ENCODE peak calls at places on chromosome 22, in eight cellular contexts. F is body of pancreas, H is SJSA1, P is mucosa of descending colon, L is left ventricle myocardium inferior, X is MM.1S, V is spleen, G is Caco-2. Y is an unnamed sample. For H3K9me3, the result is how much of the 10 kb centered on the place peaks cover.

GRCh38 chr22:28980326-28980725 is 81.3 kb downstream of the C22orf31 start:
- DNase-seq in G (no peak), P (no peak), H (no peak), V (no peak), F (no peak), L (no peak), X (no peak), Y (no peak)

GRCh38 chr22:17250380-17251129 is 31.3 kb upstream of the ADA2 start:
- DNase-seq in F (no peak), H (no peak), P (no peak), L (no peak), X (no peak), V (no peak), G (no peak), Y (no peak)

GRCh38 chr22:41915035-41915782 is at the start of gene SHISA8:
- DNase-seq in L (peak), X (peak), V (peak), G (peak), P (peak), H (no peak), F (peak), Y (no peak)

GRCh38 chr22:43152355-43153071 is 1.2 kb downstream of the TSPO start:
- DNase-seq in H (peak), L (peak), G (no peak), V (peak), P (peak), X (peak), F (peak), Y (peak)

GRCh38 chr22:38236786-38237185 is 35.0 kb downstream of the MAFF start:
- DNase-seq in L (no peak), F (no peak), V (no peak), G (peak), X (no peak), H (no peak), P (no peak), Y (no peak)

GRCh38 chr22:30648825-30649224 is 13.2 kb downstream of the SLC35E4 start:
- DNase-seq in G (no peak), X (no peak), V (no peak), F (peak), H (no peak), P (no peak), L (no peak), Y (no peak)

GRCh38 chr22:24003887-24004286 is 1.4 kb downstream of the GSTT4 start:
- DNase-seq in P (no peak), G (no peak), F (no peak), H (no peak), L (no peak), V (no peak), X (no peak), Y (no peak)

GRCh38 chr22:35425971-35426800 is 26.2 kb downstream of the MCM5 start:
- DNase-seq in H (no peak), F (no peak), P (no peak), X (no peak), V (no peak), L (no peak), G (no peak), Y (no peak)

GRCh38 chr22:19877626-19878339 is 23.1 kb upstream of the GNB1L start:
- DNase-seq in P (no peak), H (no peak), X (no peak), F (no peak), L (no peak), V (peak), G (peak), Y (no peak)

GRCh38 chr22:28345304-28345703 is 334.3 kb downstream of the TTC28 start:
- DNase-seq in F (peak), G (no peak), L (no peak), X (no peak), P (no peak), V (no peak), H (no peak), Y (no peak)

GRCh38 chr22:42300286-42301071 is 30.0 kb upstream of the TCF20 start:
- DNase-seq in V (no peak), X (no peak), G (peak), L (no peak), F (no peak), H (no peak), P (peak), Y (peak)

GRCh38 chr22:38572065-38572464 is 2.1 kb upstream of the DMC1 start:
- DNase-seq in H (no peak), X (peak), L (no peak), F (peak), V (no peak), P (no peak), G (no peak), Y (no peak)

GRCh38 chr22:41526802-41527799 is 17.2 kb downstream of the POLR3H start:
- DNase-seq in F (peak), P (peak), X (peak), V (peak), H (no peak), G (no peak), L (peak), Y (no peak)

GRCh38 chr22:26487996-26488395 is 4.3 kb downstream of the SRRD start:
- DNase-seq in V (no peak), H (no peak), F (no peak), P (no peak), G (no peak), X (no peak), L (no peak), Y (no peak)

GRCh38 chr22:25655536-25655935 is 86.5 kb upstream of the MYO18B start:
- DNase-seq in V (no peak), X (no peak), F (no peak), H (no peak), G (no peak), L (no peak), P (no peak), Y (no peak)

GRCh38 chr22:45731798-45732495 is 60.3 kb downstream of the ATXN10 start:
- DNase-seq in P (no peak), X (no peak), F (no peak), L (no peak), G (no peak), H (no peak), V (no peak), Y (no peak)

GRCh38 chr22:32745251-32745995 is 56.1 kb upstream of the TIMP3 start:
- DNase-seq in P (peak), G (peak), X (no peak), H (no peak), F (peak), L (peak), V (no peak), Y (peak)

GRCh38 chr22:31951201-31952093 is 7.1 kb downstream of the YWHAH start:
- DNase-seq in F (no peak), V (peak), H (no peak), L (no peak), G (no peak), X (no peak), P (no peak), Y (no peak)

GRCh38 chr22:38569181-38569971 is 607 bp downstream of the DMC1 start:
- DNase-seq in X (no peak), H (no peak), L (peak), G (no peak), P (peak), V (peak), F (no peak), Y (no peak)

GRCh38 chr22:45112136-45112879 is 51.4 kb upstream of the NUP50 start:
- DNase-seq in L (no peak), H (no peak), X (no peak), P (no peak), F (no peak), V (no peak), G (no peak), Y (no peak)

GRCh38 chr22:29226246-29226981 is 20.7 kb downstream of the EMID1 start:
- DNase-seq in P (no peak), L (no peak), X (no peak), H (no peak), V (peak), G (no peak), F (no peak), Y (no peak)

DNA sequence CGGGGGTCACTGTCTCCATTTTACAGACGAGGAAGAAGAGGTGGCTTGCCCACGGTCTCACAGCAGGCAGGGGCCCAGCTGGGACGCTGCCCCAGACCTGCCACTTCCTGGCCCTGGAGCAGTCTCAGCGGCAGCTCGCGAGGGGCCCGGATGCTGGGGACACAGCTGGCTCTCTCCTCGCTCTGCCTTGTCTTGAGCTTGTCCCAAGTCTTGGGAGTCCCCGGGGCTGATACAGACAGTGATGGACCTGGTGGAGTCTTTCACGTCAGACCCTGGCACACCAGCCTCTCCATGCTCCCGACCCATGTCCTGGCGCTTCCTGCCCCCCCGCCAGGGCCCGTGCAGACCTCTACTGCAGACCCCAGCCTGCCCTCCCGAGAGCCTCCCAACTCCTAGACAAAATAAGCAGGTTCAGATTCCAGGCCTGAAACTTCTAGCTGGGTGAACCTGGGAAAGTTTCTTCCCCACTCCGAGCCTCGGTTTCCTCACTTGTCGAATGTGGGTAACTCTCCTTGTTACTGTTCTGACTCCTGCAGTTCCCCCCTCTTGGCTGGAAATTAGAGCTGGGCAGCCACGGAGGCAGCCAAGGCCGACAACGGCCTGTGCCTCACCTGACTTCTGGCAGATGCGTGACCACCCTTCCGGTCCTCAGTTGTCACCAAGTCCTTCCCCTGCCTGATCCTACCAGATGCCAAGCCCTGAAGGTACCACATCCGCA is 145.4 kb downstream of the CACNA1I start:
- DNase-seq in L (no peak), V (peak), P (no peak), G (no peak), H (no peak), F (no peak), X (no peak), Y (no peak)
- H3K9me3 ChIP-seq in L (under half), V (under half), P (under half), G (under half), H (under half), F (under half), X (under half), Y (under half)

GRCh38 chr22:49334589-49334873 is 493.1 kb downstream of the BRD1 start:
- DNase-seq in X (no peak), V (no peak), F (no peak), H (peak), P (no peak), G (no peak), L (no peak), Y (no peak)
- H3K9me3 ChIP-seq in X (under half), V (under half), F (under half), H (under half), P (under half), G (under half), L (under half), Y (under half)

GRCh38 chr22:11616811-11617210 is 3911.2 kb upstream of the OR11H1 start:
- DNase-seq in P (no peak), G (no peak), L (no peak), V (peak), X (no peak), H (no peak), F (no peak), Y (no peak)
- H3K9me3 ChIP-seq in P (half or more), G (under half), L (half or more), V (half or more), X (under half), H (under half), F (under half), Y (under half)

GRCh38 chr22:47388778-47389177 is 626.3 kb downstream of the TBC1D22A start:
- DNase-seq in G (no peak), P (no peak), H (no peak), V (peak), L (no peak), X (no peak), F (no peak), Y (peak)
- H3K9me3 ChIP-seq in G (under half), P (under half), H (under half), V (under half), L (under half), X (under half), F (under half), Y (under half)

GRCh38 chr22:47595122-47595521 is 832.7 kb downstream of the TBC1D22A start:
- DNase-seq in H (peak), L (no peak), F (no peak), P (no peak), G (no peak), V (no peak), X (no peak), Y (no peak)

GRCh38 chr22:47591709-47592108 is 829.3 kb downstream of the TBC1D22A start:
- DNase-seq in V (no peak), P (no peak), F (no peak), L (no peak), H (no peak), G (no peak), X (no peak), Y (no peak)

GRCh38 chr22:47593911-47594311 is 831.5 kb downstream of the TBC1D22A start:
- DNase-seq in F (no peak), V (no peak), G (no peak), L (no peak), P (no peak), X (no peak), H (peak), Y (no peak)

GRCh38 chr22:47592791-47593190 is 830.3 kb downstream of the TBC1D22A start:
- DNase-seq in F (no peak), P (no peak), G (no peak), L (no peak), V (no peak), X (no peak), H (no peak), Y (no peak)

DNA sequence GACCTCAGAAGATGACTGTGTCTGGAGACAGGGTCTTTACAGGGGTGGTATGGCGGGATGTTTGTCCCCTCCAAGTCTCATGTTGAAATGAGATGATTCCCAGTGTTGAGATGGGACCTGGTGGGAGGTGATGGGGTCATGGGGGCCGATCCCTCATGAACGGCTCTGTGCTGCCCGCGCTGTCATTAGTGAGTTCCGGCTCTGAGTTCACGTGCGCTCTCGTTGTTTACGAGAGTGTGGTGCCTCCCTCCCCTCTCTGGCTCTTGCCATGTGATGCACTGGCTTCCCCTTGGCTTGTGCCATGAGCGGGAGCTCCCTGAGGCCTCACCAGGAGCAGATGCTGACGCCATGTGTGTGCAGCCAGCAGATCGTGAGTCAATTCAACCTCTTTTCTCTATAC is 830.8 kb downstream of the TBC1D22A start:
- DNase-seq in H (peak), F (no peak), L (no peak), X (no peak), V (no peak), G (no peak), P (no peak), Y (no peak)
- H3K9me3 ChIP-seq in H (under half), F (under half), L (under half), X (under half), V (under half), G (under half), P (under half), Y (under half)

Y was measured in RWPE2.